ENCODE peak calls at places on chromosomes 16 and 17, in four cellular contexts. One of them, this sample, is unnamed.

GRCh38 chr17:17712268-17712924 is 31.1 kb downstream of the RAI1 start:
- DNase-seq in A549: no peak
- DNase-seq in SK-N-SH: no peak
- DNase-seq in HepG2: no peak
- DNase-seq in this sample: peak

GRCh38 chr17:40577611-40578065 is 12.4 kb upstream of the CCR7 start:
- DNase-seq in A549: no peak
- DNase-seq in SK-N-SH: no peak
- DNase-seq in HepG2: no peak
- DNase-seq in this sample: peak

GRCh38 chr17:69062860-69063621 is 2.3 kb upstream of the ABCA9 start:
- DNase-seq in A549: no peak
- DNase-seq in SK-N-SH: no peak
- DNase-seq in HepG2: no peak
- DNase-seq in this sample: no peak

GRCh38 chr17:42906772-42907171 is 6.2 kb downstream of the G6PC1 start:
- DNase-seq in A549: no peak
- DNase-seq in SK-N-SH: no peak
- DNase-seq in HepG2: no peak
- DNase-seq in this sample: no peak

GRCh38 chr17:7021993-7022778 is 664 bp upstream of the BCL6B start:
- DNase-seq in A549: peak
- DNase-seq in SK-N-SH: peak
- DNase-seq in HepG2: no peak
- DNase-seq in this sample: no peak

GRCh38 chr17:35900280-35900679 is 20.1 kb upstream of the CCL5 start:
- DNase-seq in A549: no peak
- DNase-seq in SK-N-SH: no peak
- DNase-seq in HepG2: no peak
- DNase-seq in this sample: no peak

GRCh38 chr17:11996722-11997146 is 541 bp downstream of the ZNF18 start:
- DNase-seq in A549: peak
- DNase-seq in SK-N-SH: no peak
- DNase-seq in HepG2: peak
- DNase-seq in this sample: peak

GRCh38 chr16:81497690-81498089 is 53.1 kb downstream of the CMIP start:
- DNase-seq in A549: no peak
- DNase-seq in SK-N-SH: no peak
- DNase-seq in HepG2: no peak
- DNase-seq in this sample: no peak

GRCh38 chr16:11949527-11949926 is 7.7 kb upstream of the NPIPB2 start:
- DNase-seq in A549: peak
- DNase-seq in SK-N-SH: peak
- DNase-seq in HepG2: peak
- DNase-seq in this sample: no peak

GRCh38 chr16:46763147-46763546 is 15.0 kb upstream of the MYLK3 start:
- DNase-seq in A549: no peak
- DNase-seq in SK-N-SH: no peak
- DNase-seq in HepG2: no peak
- DNase-seq in this sample: no peak

GRCh38 chr17:77892469-77893143 is 65.9 kb upstream of the TNRC6C start:
- DNase-seq in A549: no peak
- DNase-seq in SK-N-SH: peak
- DNase-seq in HepG2: peak
- DNase-seq in this sample: no peak

GRCh38 chr17:34703533-34703932 is 124.2 kb downstream of the TMEM132E start:
- DNase-seq in A549: no peak
- DNase-seq in SK-N-SH: no peak
- DNase-seq in HepG2: peak
- DNase-seq in this sample: no peak

GRCh38 chr16:7722761-7723160 is 390.1 kb downstream of the RBFOX1 start:
- DNase-seq in A549: no peak
- DNase-seq in SK-N-SH: no peak
- DNase-seq in HepG2: no peak
- DNase-seq in this sample: no peak

GRCh38 chr16:11157143-11157542 is 98.9 kb downstream of the SOCS1 start:
- DNase-seq in A549: no peak
- DNase-seq in SK-N-SH: no peak
- DNase-seq in HepG2: no peak
- DNase-seq in this sample: no peak

GRCh38 chr16:68369168-68369567 is 58.3 kb downstream of the PRMT7 start:
- DNase-seq in A549: no peak
- DNase-seq in SK-N-SH: no peak
- DNase-seq in HepG2: no peak
- DNase-seq in this sample: no peak

GRCh38 chr17:40344321-40345160 is 20.0 kb downstream of the GJD3 start:
- DNase-seq in A549: no peak
- DNase-seq in SK-N-SH: no peak
- DNase-seq in HepG2: no peak
- DNase-seq in this sample: no peak

GRCh38 chr17:4064366-4064765 is 78.5 kb downstream of the ZZEF1 start:
- DNase-seq in A549: no peak
- DNase-seq in SK-N-SH: peak
- DNase-seq in HepG2: no peak
- DNase-seq in this sample: no peak

GRCh38 chr17:50798424-50799344 is 31.4 kb upstream of the ANKRD40CL start:
- DNase-seq in A549: no peak
- DNase-seq in SK-N-SH: no peak
- DNase-seq in HepG2: no peak
- DNase-seq in this sample: no peak

GRCh38 chr16:86732621-86733297 is 154.4 kb downstream of the FOXL1 start:
- DNase-seq in A549: no peak
- DNase-seq in SK-N-SH: no peak
- DNase-seq in HepG2: no peak
- DNase-seq in this sample: no peak

GRCh38 chr17:44546711-44547606 is 10.3 kb upstream of the FZD2 start:
- DNase-seq in A549: peak
- DNase-seq in SK-N-SH: no peak
- DNase-seq in HepG2: no peak
- DNase-seq in this sample: no peak

GRCh38 chr17:44905006-44906000 is 6.1 kb upstream of the EFTUD2 start:
- DNase-seq in A549: no peak
- DNase-seq in SK-N-SH: peak
- DNase-seq in HepG2: no peak
- DNase-seq in this sample: no peak

GRCh38 chr17:45998987-45999899 is at the start of gene STH:
- DNase-seq in A549: no peak
- DNase-seq in SK-N-SH: no peak
- DNase-seq in HepG2: no peak
- DNase-seq in this sample: no peak

GRCh38 chr17:40978752-40979151 is 5.4 kb downstream of the KRT40 start:
- DNase-seq in A549: no peak
- DNase-seq in SK-N-SH: no peak
- DNase-seq in HepG2: no peak
- DNase-seq in this sample: no peak

GRCh38 chr17:63519972-63520882 is 2.9 kb upstream of the KCNH6 start:
- DNase-seq in A549: peak
- DNase-seq in SK-N-SH: no peak
- DNase-seq in HepG2: peak
- DNase-seq in this sample: no peak
- TF ChIP-seq PBX3 in A549: no peak
- TF ChIP-seq PBX3 in SK-N-SH: no peak
- TF ChIP-seq PBX3 in HepG2: no peak
- TF ChIP-seq PBX3 in this sample: no peak

DNA sequence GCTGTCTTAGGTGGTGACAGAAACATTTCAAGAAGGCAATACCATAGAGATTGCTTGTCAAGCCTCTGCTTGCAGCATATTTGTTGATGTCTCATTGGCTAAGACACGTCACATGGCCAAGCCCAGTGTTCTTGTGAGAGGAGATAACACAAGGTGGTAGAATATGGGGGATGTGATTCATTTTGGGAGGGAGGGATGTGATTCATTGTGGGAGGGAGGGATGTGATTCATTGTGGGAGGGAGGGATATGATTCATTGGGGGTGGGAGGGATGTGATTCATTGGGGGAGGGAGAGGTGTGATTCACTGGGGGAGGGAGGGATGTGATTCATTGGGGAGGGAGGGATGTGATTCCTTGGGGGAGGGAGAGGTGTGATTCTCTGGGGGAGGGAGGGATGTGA is 470.5 kb upstream of the SALL1 start:
- DNase-seq in A549: no peak
- DNase-seq in SK-N-SH: no peak
- DNase-seq in HepG2: no peak
- DNase-seq in this sample: no peak
- TF ChIP-seq PBX3 in A549: no peak
- TF ChIP-seq PBX3 in SK-N-SH: no peak
- TF ChIP-seq PBX3 in HepG2: no peak
- TF ChIP-seq PBX3 in this sample: no peak

GRCh38 chr17:59423903-59424302 is 92.4 kb downstream of the YPEL2 start:
- DNase-seq in A549: no peak
- DNase-seq in SK-N-SH: no peak
- DNase-seq in HepG2: no peak
- DNase-seq in this sample: no peak

GRCh38 chr17:59424331-59424730 is 92.9 kb downstream of the YPEL2 start:
- DNase-seq in A549: no peak
- DNase-seq in SK-N-SH: no peak
- DNase-seq in HepG2: no peak
- DNase-seq in this sample: no peak

GRCh38 chr17:59426031-59426430 is 94.6 kb downstream of the YPEL2 start:
- DNase-seq in A549: no peak
- DNase-seq in SK-N-SH: no peak
- DNase-seq in HepG2: no peak
- DNase-seq in this sample: no peak

GRCh38 chr17:59423137-59423703 is 91.8 kb downstream of the YPEL2 start:
- DNase-seq in A549: peak
- DNase-seq in SK-N-SH: no peak
- DNase-seq in HepG2: peak
- DNase-seq in this sample: no peak

GRCh38 chr17:59425085-59425901 is 93.8 kb downstream of the YPEL2 start:
- DNase-seq in A549: no peak
- DNase-seq in SK-N-SH: peak
- DNase-seq in HepG2: no peak
- DNase-seq in this sample: no peak
- TF ChIP-seq PBX3 in A549: no peak
- TF ChIP-seq PBX3 in SK-N-SH: no peak
- TF ChIP-seq PBX3 in HepG2: no peak
- TF ChIP-seq PBX3 in this sample: no peak

GRCh38 chr17:82060614-82061013 is 5.0 kb downstream of the DUS1L start:
- DNase-seq in A549: no peak
- DNase-seq in SK-N-SH: no peak
- DNase-seq in HepG2: no peak
- DNase-seq in this sample: no peak
- TF ChIP-seq PBX3 in A549: no peak
- TF ChIP-seq PBX3 in SK-N-SH: no peak
- TF ChIP-seq PBX3 in HepG2: no peak
- TF ChIP-seq PBX3 in this sample: no peak

GRCh38 chr16:89858973-89859808 is 14.2 kb upstream of the TCF25 start:
- DNase-seq in A549: no peak
- DNase-seq in SK-N-SH: no peak
- DNase-seq in HepG2: no peak
- DNase-seq in this sample: no peak
- TF ChIP-seq PBX3 in A549: no peak
- TF ChIP-seq PBX3 in SK-N-SH: no peak
- TF ChIP-seq PBX3 in HepG2: no peak
- TF ChIP-seq PBX3 in this sample: no peak

GRCh38 chr16:71927787-71928186 is 32.5 kb downstream of the IST1 start:
- DNase-seq in A549: no peak
- DNase-seq in SK-N-SH: no peak
- DNase-seq in HepG2: no peak
- DNase-seq in this sample: no peak

GRCh38 chr16:71930993-71931392 is 35.7 kb downstream of the IST1 start:
- DNase-seq in A549: no peak
- DNase-seq in SK-N-SH: no peak
- DNase-seq in HepG2: no peak
- DNase-seq in this sample: no peak

GRCh38 chr16:71930013-71930563 is 34.8 kb downstream of the IST1 start:
- DNase-seq in A549: no peak
- DNase-seq in SK-N-SH: no peak
- DNase-seq in HepG2: no peak
- DNase-seq in this sample: no peak

GRCh38 chr16:71927383-71927782 is 32.1 kb downstream of the IST1 start:
- DNase-seq in A549: no peak
- DNase-seq in SK-N-SH: no peak
- DNase-seq in HepG2: no peak
- DNase-seq in this sample: no peak

DNA sequence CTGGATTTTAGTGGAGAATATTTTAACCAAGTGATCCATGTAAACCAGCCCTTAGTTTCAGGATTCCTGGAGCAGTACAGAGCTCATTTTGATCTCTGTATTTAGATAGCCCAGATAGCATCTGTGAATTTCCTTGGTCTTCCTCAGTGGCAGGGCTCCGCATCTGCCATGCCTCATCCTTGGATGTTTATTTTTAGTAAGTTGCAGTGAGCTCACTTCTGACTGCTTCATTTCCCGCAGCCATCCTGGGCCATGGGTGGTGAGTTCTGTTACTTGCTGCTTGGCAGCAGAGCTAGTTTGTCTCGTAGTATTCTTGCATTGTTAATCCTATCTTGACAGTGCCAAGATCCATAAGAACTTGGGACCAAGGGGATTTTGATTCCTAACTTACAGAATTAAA is 33.7 kb downstream of the IST1 start:
- DNase-seq in A549: no peak
- DNase-seq in SK-N-SH: no peak
- DNase-seq in HepG2: no peak
- DNase-seq in this sample: no peak
- TF ChIP-seq PBX3 in A549: no peak
- TF ChIP-seq PBX3 in SK-N-SH: peak
- TF ChIP-seq PBX3 in HepG2: no peak
- TF ChIP-seq PBX3 in this sample: no peak

GRCh38 chr16:73753931-73754330 is 542.7 kb upstream of the PSMD7 start:
- DNase-seq in A549: no peak
- DNase-seq in SK-N-SH: no peak
- DNase-seq in HepG2: no peak
- DNase-seq in this sample: no peak
- TF ChIP-seq PBX3 in A549: no peak
- TF ChIP-seq PBX3 in SK-N-SH: no peak
- TF ChIP-seq PBX3 in HepG2: no peak
- TF ChIP-seq PBX3 in this sample: no peak

GRCh38 chr16:67109407-67110135 is at the start of gene PHAF1:
- DNase-seq in A549: peak
- DNase-seq in SK-N-SH: peak
- DNase-seq in HepG2: peak
- DNase-seq in this sample: peak
- TF ChIP-seq PBX3 in A549: no peak
- TF ChIP-seq PBX3 in SK-N-SH: no peak
- TF ChIP-seq PBX3 in HepG2: no peak
- TF ChIP-seq PBX3 in this sample: no peak